ENCODE peak calls at places on chromosomes 7 and 10, in eight cellular contexts. One of them, this sample, is unnamed.

GRCh38 chr10:100485841-100486495 is 23.2 kb downstream of the WNT8B start:
- DNase-seq in lung: no peak
- DNase-seq in prostate gland: no peak
- DNase-seq in uterus: no peak
- DNase-seq in PC-3: no peak
- DNase-seq in transverse colon: no peak
- DNase-seq in Caco-2: no peak
- DNase-seq in skeletal muscle cell: no peak
- DNase-seq in this sample: peak; percentile 94

GRCh38 chr10:95601116-95601719 is 40.0 kb upstream of the SORBS1 start:
- DNase-seq in transverse colon: peak; percentile 87
- DNase-seq in skeletal muscle cell: peak; percentile 56
- DNase-seq in PC-3: peak; percentile 89
- DNase-seq in lung: peak; percentile 77
- DNase-seq in Caco-2: peak; percentile 89
- DNase-seq in prostate gland: peak; percentile 78
- DNase-seq in uterus: peak; percentile 84
- DNase-seq in this sample: peak; percentile 78

GRCh38 chr10:13080643-13081042 is 19.3 kb upstream of the OPTN start:
- DNase-seq in Caco-2: no peak
- DNase-seq in PC-3: no peak
- DNase-seq in lung: no peak
- DNase-seq in skeletal muscle cell: no peak
- DNase-seq in transverse colon: no peak
- DNase-seq in prostate gland: no peak
- DNase-seq in uterus: no peak
- DNase-seq in this sample: no peak

GRCh38 chr7:103317009-103317408 is 19.8 kb downstream of the PMPCB start:
- DNase-seq in PC-3: no peak
- DNase-seq in lung: no peak
- DNase-seq in transverse colon: no peak
- DNase-seq in prostate gland: no peak
- DNase-seq in uterus: no peak
- DNase-seq in Caco-2: no peak
- DNase-seq in skeletal muscle cell: no peak
- DNase-seq in this sample: no peak

GRCh38 chr10:116611153-116611545 is 9.6 kb upstream of the PNLIPRP2 start:
- DNase-seq in lung: no peak
- DNase-seq in skeletal muscle cell: no peak
- DNase-seq in uterus: no peak
- DNase-seq in Caco-2: no peak
- DNase-seq in prostate gland: no peak
- DNase-seq in transverse colon: no peak
- DNase-seq in PC-3: no peak
- DNase-seq in this sample: no peak

GRCh38 chr7:106418526-106418925 is 133.7 kb upstream of the NAMPT start:
- DNase-seq in uterus: no peak
- DNase-seq in skeletal muscle cell: peak; percentile 23
- DNase-seq in PC-3: no peak
- DNase-seq in Caco-2: no peak
- DNase-seq in lung: no peak
- DNase-seq in transverse colon: no peak
- DNase-seq in prostate gland: no peak
- DNase-seq in this sample: no peak

GRCh38 chr10:49089789-49090595 is 25.3 kb downstream of the VSTM4 start:
- DNase-seq in transverse colon: no peak
- DNase-seq in lung: peak; percentile 39
- DNase-seq in Caco-2: no peak
- DNase-seq in skeletal muscle cell: no peak
- DNase-seq in PC-3: no peak
- DNase-seq in prostate gland: no peak
- DNase-seq in uterus: peak; percentile 75
- DNase-seq in this sample: no peak

GRCh38 chr7:149494738-149495368 is 2.8 kb downstream of the ZNF746 start:
- DNase-seq in transverse colon: no peak
- DNase-seq in prostate gland: no peak
- DNase-seq in uterus: no peak
- DNase-seq in lung: no peak
- DNase-seq in skeletal muscle cell: no peak
- DNase-seq in PC-3: no peak
- DNase-seq in Caco-2: no peak
- DNase-seq in this sample: no peak

GRCh38 chr10:12448729-12449391 is 99.5 kb downstream of the CAMK1D start:
- DNase-seq in Caco-2: no peak
- DNase-seq in prostate gland: no peak
- DNase-seq in transverse colon: peak; percentile 43
- DNase-seq in PC-3: peak; percentile 78
- DNase-seq in skeletal muscle cell: peak; percentile 30
- DNase-seq in lung: peak; percentile 46
- DNase-seq in uterus: peak; percentile 41
- DNase-seq in this sample: no peak

GRCh38 chr10:101793526-101793925 is 10.3 kb upstream of the NPM3 start:
- DNase-seq in skeletal muscle cell: no peak
- DNase-seq in lung: no peak
- DNase-seq in prostate gland: no peak
- DNase-seq in PC-3: no peak
- DNase-seq in uterus: no peak
- DNase-seq in Caco-2: no peak
- DNase-seq in transverse colon: no peak
- DNase-seq in this sample: no peak

GRCh38 chr7:158572000-158572828 is 15.4 kb downstream of the PTPRN2 start:
- DNase-seq in PC-3: no peak
- DNase-seq in uterus: no peak
- DNase-seq in Caco-2: no peak
- DNase-seq in lung: no peak
- DNase-seq in skeletal muscle cell: no peak
- DNase-seq in transverse colon: no peak
- DNase-seq in prostate gland: no peak
- DNase-seq in this sample: peak; percentile 26

GRCh38 chr10:108782411-108782810 is 1140.9 kb downstream of the XPNPEP1 start:
- DNase-seq in skeletal muscle cell: no peak
- DNase-seq in uterus: no peak
- DNase-seq in PC-3: no peak
- DNase-seq in transverse colon: no peak
- DNase-seq in Caco-2: no peak
- DNase-seq in prostate gland: no peak
- DNase-seq in lung: no peak
- DNase-seq in this sample: no peak

GRCh38 chr7:8295638-8296361 is 33.8 kb upstream of the ICA1 start:
- DNase-seq in transverse colon: peak; percentile 23
- DNase-seq in Caco-2: peak; percentile 76
- DNase-seq in lung: peak; percentile 38
- DNase-seq in prostate gland: peak; percentile 72
- DNase-seq in uterus: no peak
- DNase-seq in skeletal muscle cell: peak; percentile 49
- DNase-seq in PC-3: peak; percentile 86
- DNase-seq in this sample: peak; percentile 87

GRCh38 chr7:37491919-37492694 is 43.4 kb upstream of the ELMO1 start:
- DNase-seq in transverse colon: no peak
- DNase-seq in lung: no peak
- DNase-seq in uterus: no peak
- DNase-seq in prostate gland: no peak
- DNase-seq in Caco-2: no peak
- DNase-seq in skeletal muscle cell: no peak
- DNase-seq in PC-3: no peak
- DNase-seq in this sample: peak; percentile 8

GRCh38 chr10:59505931-59506330 is 143.6 kb upstream of the FAM13C start:
- DNase-seq in Caco-2: no peak
- DNase-seq in uterus: no peak
- DNase-seq in skeletal muscle cell: no peak
- DNase-seq in PC-3: no peak
- DNase-seq in transverse colon: no peak
- DNase-seq in lung: no peak
- DNase-seq in prostate gland: no peak
- DNase-seq in this sample: no peak

GRCh38 chr10:104548090-104548489 is 93.0 kb upstream of the SORCS3 start:
- DNase-seq in PC-3: peak; percentile 24
- DNase-seq in transverse colon: no peak
- DNase-seq in lung: no peak
- DNase-seq in skeletal muscle cell: peak; percentile 0
- DNase-seq in Caco-2: peak; percentile 12
- DNase-seq in prostate gland: no peak
- DNase-seq in uterus: no peak
- DNase-seq in this sample: no peak

GRCh38 chr10:5654218-5654755 is 12.1 kb downstream of the ASB13 start:
- DNase-seq in prostate gland: no peak
- DNase-seq in lung: no peak
- DNase-seq in PC-3: peak; percentile 10
- DNase-seq in uterus: no peak
- DNase-seq in Caco-2: no peak
- DNase-seq in transverse colon: peak; percentile 56
- DNase-seq in skeletal muscle cell: no peak
- DNase-seq in this sample: no peak

GRCh38 chr10:22475857-22476600 is 130.7 kb downstream of the SPAG6 start:
- DNase-seq in prostate gland: no peak
- DNase-seq in PC-3: no peak
- DNase-seq in Caco-2: no peak
- DNase-seq in uterus: no peak
- DNase-seq in transverse colon: peak; percentile 14
- DNase-seq in lung: no peak
- DNase-seq in skeletal muscle cell: no peak
- DNase-seq in this sample: peak; percentile 17

GRCh38 chr10:64515975-64516699 is 994.9 kb downstream of the REEP3 start:
- DNase-seq in skeletal muscle cell: no peak
- DNase-seq in lung: no peak
- DNase-seq in uterus: no peak
- DNase-seq in PC-3: peak; percentile 32
- DNase-seq in prostate gland: no peak
- DNase-seq in Caco-2: peak; percentile 14
- DNase-seq in transverse colon: no peak
- DNase-seq in this sample: no peak

GRCh38 chr10:95391570-95392249 is 100.9 kb upstream of the PDLIM1 start:
- DNase-seq in PC-3: peak; percentile 19
- DNase-seq in skeletal muscle cell: peak; percentile 4
- DNase-seq in transverse colon: no peak
- DNase-seq in uterus: no peak
- DNase-seq in Caco-2: peak; percentile 46
- DNase-seq in lung: no peak
- DNase-seq in prostate gland: no peak
- DNase-seq in this sample: peak; percentile 9

GRCh38 chr10:89421018-89421476 is 6.7 kb downstream of the IFIT5 start:
- DNase-seq in skeletal muscle cell: no peak
- DNase-seq in Caco-2: no peak
- DNase-seq in lung: peak; percentile 63
- DNase-seq in uterus: no peak
- DNase-seq in PC-3: peak; percentile 68
- DNase-seq in transverse colon: no peak
- DNase-seq in prostate gland: peak; percentile 41
- DNase-seq in this sample: no peak

GRCh38 chr7:50509459-50509858 is 55.7 kb downstream of the DDC start:
- DNase-seq in lung: no peak
- DNase-seq in skeletal muscle cell: no peak
- DNase-seq in uterus: no peak
- DNase-seq in prostate gland: no peak
- DNase-seq in Caco-2: no peak
- DNase-seq in PC-3: no peak
- DNase-seq in transverse colon: no peak
- DNase-seq in this sample: no peak

GRCh38 chr10:80924063-80924952 is 386.6 kb downstream of the SH2D4B start:
- DNase-seq in transverse colon: peak; percentile 41
- DNase-seq in uterus: no peak
- DNase-seq in skeletal muscle cell: no peak
- DNase-seq in prostate gland: peak; percentile 37
- DNase-seq in Caco-2: peak; percentile 66
- DNase-seq in lung: peak; percentile 47
- DNase-seq in PC-3: peak; percentile 43
- DNase-seq in this sample: peak; percentile 72

GRCh38 chr7:43647772-43648643 is 65.1 kb downstream of the STK17A start:
- DNase-seq in Caco-2: no peak
- DNase-seq in transverse colon: peak; percentile 59
- DNase-seq in PC-3: peak; percentile 98
- DNase-seq in lung: peak; percentile 85
- DNase-seq in skeletal muscle cell: peak; percentile 98
- DNase-seq in prostate gland: peak; percentile 77
- DNase-seq in uterus: peak; percentile 67
- DNase-seq in this sample: no peak
- H3K4me3 ChIP-seq in Caco-2: no peak overlapping the region
- H3K4me3 ChIP-seq in transverse colon: no peak overlapping the region
- H3K4me3 ChIP-seq in PC-3: peak overlapping the region; percentile 33
- H3K4me3 ChIP-seq in lung: no peak overlapping the region
- H3K4me3 ChIP-seq in skeletal muscle cell: peak overlapping the region; percentile 19
- H3K4me3 ChIP-seq in prostate gland: no peak overlapping the region
- H3K4me3 ChIP-seq in uterus: no peak overlapping the region
- H3K4me3 ChIP-seq in this sample: no peak overlapping the region

DNA sequence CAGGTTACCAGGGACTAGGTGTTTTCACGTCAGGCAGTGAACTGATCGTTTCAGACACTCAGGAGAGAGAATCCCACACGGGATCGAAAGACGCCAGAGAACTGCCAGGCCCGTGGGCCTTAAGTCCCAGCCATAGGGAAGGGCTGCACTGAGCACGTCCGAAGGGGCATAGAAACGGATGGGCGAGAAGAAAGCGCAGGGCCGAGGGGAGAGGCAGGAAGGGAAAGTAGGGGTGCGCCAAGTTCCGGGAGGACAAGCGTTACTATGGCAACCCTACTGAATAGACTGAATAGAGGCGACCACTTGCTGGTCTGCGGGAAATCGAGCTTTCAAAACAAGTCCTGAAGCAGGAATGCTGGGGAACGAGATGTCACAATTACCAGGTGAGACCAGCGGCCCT is 421.3 kb upstream of the NUPR2 start:
- DNase-seq in lung: no peak
- DNase-seq in skeletal muscle cell: no peak
- DNase-seq in transverse colon: no peak
- DNase-seq in prostate gland: no peak
- DNase-seq in uterus: no peak
- DNase-seq in Caco-2: no peak
- DNase-seq in PC-3: no peak
- DNase-seq in this sample: no peak
- H3K4me3 ChIP-seq in lung: no peak overlapping the region
- H3K4me3 ChIP-seq in skeletal muscle cell: no peak overlapping the region
- H3K4me3 ChIP-seq in transverse colon: no peak overlapping the region
- H3K4me3 ChIP-seq in prostate gland: no peak overlapping the region
- H3K4me3 ChIP-seq in uterus: no peak overlapping the region
- H3K4me3 ChIP-seq in Caco-2: no peak overlapping the region
- H3K4me3 ChIP-seq in PC-3: no peak overlapping the region
- H3K4me3 ChIP-seq in this sample: no peak overlapping the region

DNA sequence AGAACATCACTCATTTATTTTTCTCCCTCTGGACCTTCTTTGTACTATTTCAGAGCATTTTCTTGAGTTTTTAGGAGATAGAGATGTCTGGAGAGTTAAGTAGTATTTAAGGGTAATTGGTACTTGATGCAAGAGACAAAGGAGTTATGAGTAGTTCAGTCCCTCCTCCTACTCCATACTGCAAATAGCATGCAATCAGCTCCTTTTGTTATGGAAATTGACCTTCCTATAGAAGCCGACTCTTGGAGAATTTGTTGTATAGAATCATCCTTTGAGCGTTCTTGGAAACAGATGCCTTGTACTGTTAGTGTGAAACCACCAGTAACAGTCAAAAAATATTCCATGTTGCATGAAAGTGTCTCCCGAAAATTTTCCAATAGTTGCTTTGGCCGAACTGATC is 428.2 kb upstream of the GALNT17 start:
- DNase-seq in Caco-2: no peak
- DNase-seq in uterus: no peak
- DNase-seq in PC-3: no peak
- DNase-seq in skeletal muscle cell: no peak
- DNase-seq in prostate gland: no peak
- DNase-seq in lung: no peak
- DNase-seq in transverse colon: no peak
- DNase-seq in this sample: peak; percentile 91
- H3K4me3 ChIP-seq in Caco-2: no peak overlapping the region
- H3K4me3 ChIP-seq in uterus: no peak overlapping the region
- H3K4me3 ChIP-seq in PC-3: no peak overlapping the region
- H3K4me3 ChIP-seq in skeletal muscle cell: no peak overlapping the region
- H3K4me3 ChIP-seq in prostate gland: no peak overlapping the region
- H3K4me3 ChIP-seq in lung: no peak overlapping the region
- H3K4me3 ChIP-seq in transverse colon: no peak overlapping the region
- H3K4me3 ChIP-seq in this sample: no peak overlapping the region

GRCh38 chr10:71714055-71714454 is 5.5 kb downstream of the C10orf105 start:
- DNase-seq in skeletal muscle cell: no peak
- DNase-seq in transverse colon: no peak
- DNase-seq in lung: no peak
- DNase-seq in Caco-2: no peak
- DNase-seq in uterus: no peak
- DNase-seq in PC-3: no peak
- DNase-seq in prostate gland: no peak
- DNase-seq in this sample: no peak
- H3K4me3 ChIP-seq in skeletal muscle cell: no peak overlapping the region
- H3K4me3 ChIP-seq in transverse colon: no peak overlapping the region
- H3K4me3 ChIP-seq in lung: no peak overlapping the region
- H3K4me3 ChIP-seq in Caco-2: no peak overlapping the region
- H3K4me3 ChIP-seq in uterus: no peak overlapping the region
- H3K4me3 ChIP-seq in PC-3: no peak overlapping the region
- H3K4me3 ChIP-seq in prostate gland: no peak overlapping the region
- H3K4me3 ChIP-seq in this sample: no peak overlapping the region

This sample was measured in HAP-1.